ENCODE peak calls at places on chromosomes 1 and 21, in four cellular contexts. K is thyroid gland, W is stomach, H is tibial artery. M is an unnamed sample. For H3K4me1, the result is how much of the 10 kb centered on the place peaks cover.

GRCh38 chr21:15278279-15278678 is 213.5 kb upstream of the NRIP1 start:
- DNase-seq in H (no peak), K (no peak), W (no peak), M (no peak)

GRCh38 chr1:208202333-208202987 is 41.7 kb downstream of the PLXNA2 start:
- DNase-seq in H (no peak), K (no peak), W (no peak), M (no peak)

GRCh38 chr1:115478933-115479551 is 141.0 kb upstream of the NGF start:
- DNase-seq in K (peak), W (peak), H (no peak), M (no peak)

GRCh38 chr1:44973645-44974044 is 12.8 kb downstream of the EIF2B3 start:
- DNase-seq in W (no peak), K (no peak), H (no peak), M (no peak)

GRCh38 chr21:38958940-38959685 is 153.4 kb downstream of the ETS2 start:
- DNase-seq in K (no peak), H (peak), W (no peak), M (no peak)

GRCh38 chr1:66288048-66288447 is 245.9 kb upstream of the SGIP1 start:
- DNase-seq in W (no peak), H (no peak), K (no peak), M (no peak)

GRCh38 chr1:7409278-7409677 is 361.8 kb upstream of the VAMP3 start:
- DNase-seq in K (no peak), H (no peak), W (peak), M (no peak)

GRCh38 chr1:58922302-58923089 is 138.6 kb upstream of the JUN start:
- DNase-seq in H (peak), W (peak), K (peak), M (no peak)

GRCh38 chr1:172360960-172361359 is 59.5 kb upstream of the C1orf105 start:
- DNase-seq in H (no peak), W (no peak), K (no peak), M (no peak)

GRCh38 chr1:110719908-110720307 is 45.2 kb upstream of the KCNA3 start:
- DNase-seq in W (no peak), H (no peak), K (no peak), M (no peak)

GRCh38 chr1:96445296-96445695 is 276.3 kb upstream of the PTBP2 start:
- DNase-seq in H (no peak), K (no peak), W (no peak), M (no peak)

GRCh38 chr21:39127506-39127905 is 55.7 kb downstream of the PSMG1 start:
- DNase-seq in K (no peak), H (no peak), W (no peak), M (no peak)

GRCh38 chr1:230233786-230234185 is 166.7 kb downstream of the GALNT2 start:
- DNase-seq in H (no peak), W (no peak), K (no peak), M (no peak)

GRCh38 chr1:63199666-63200065 is 122.7 kb upstream of the FOXD3 start:
- DNase-seq in H (no peak), W (no peak), K (no peak), M (no peak)

GRCh38 chr1:13930151-13930550 is 230.2 kb downstream of the PRDM2 start:
- DNase-seq in H (no peak), K (peak), W (no peak), M (no peak)

GRCh38 chr1:216826629-216827028 is 103.4 kb upstream of the ESRRG start:
- DNase-seq in H (no peak), K (no peak), W (no peak), M (no peak)

GRCh38 chr1:93735722-93736121 is 54.1 kb upstream of the BCAR3 start:
- DNase-seq in W (no peak), K (no peak), H (no peak), M (no peak)

GRCh38 chr1:906532-907420 is 16.9 kb upstream of the SAMD11 start:
- DNase-seq in H (peak), W (peak), K (peak), M (no peak)

GRCh38 chr1:176717052-176717754 is 254.2 kb downstream of the PAPPA2 start:
- DNase-seq in K (no peak), H (no peak), W (no peak), M (no peak)

GRCh38 chr1:43537423-43538142 is 6.9 kb downstream of the PTPRF start:
- DNase-seq in K (peak), W (peak), H (no peak), M (no peak)

GRCh38 chr1:9373614-9374013 is 80.9 kb downstream of the SPSB1 start:
- DNase-seq in W (no peak), K (no peak), H (no peak), M (no peak)

GRCh38 chr1:31614538-31615005 is 2.9 kb upstream of the HCRTR1 start:
- DNase-seq in W (no peak), H (peak), K (no peak), M (no peak)

GRCh38 chr21:34874689-34875513 is 174.2 kb downstream of the RUNX1 start:
- DNase-seq in W (no peak), K (no peak), H (no peak), M (no peak)

GRCh38 chr1:154809436-154810413 is 60.4 kb downstream of the KCNN3 start:
- DNase-seq in H (peak), K (no peak), W (no peak), M (no peak)

GRCh38 chr1:65069186-65069585 is 78.8 kb upstream of the AK4 start:
- DNase-seq in H (no peak), W (no peak), K (no peak), M (no peak)

GRCh38 chr1:180698580-180698979 is 66.8 kb downstream of the XPR1 start:
- DNase-seq in H (no peak), K (no peak), W (no peak), M (no peak)

GRCh38 chr1:170494369-170494768 is 37.6 kb upstream of the GORAB start:
- DNase-seq in W (no peak), H (no peak), K (no peak), M (no peak)

GRCh38 chr1:116389013-116389412 is 16.0 kb downstream of the ATP1A1 start:
- DNase-seq in W (peak), K (peak), H (no peak), M (no peak)

GRCh38 chr1:150537732-150538684 is 11.2 kb upstream of the ADAMTSL4 start:
- DNase-seq in W (no peak), K (no peak), H (no peak), M (no peak)

GRCh38 chr1:22921452-22922126 is 51.1 kb downstream of the LACTBL1 start:
- DNase-seq in W (no peak), K (no peak), H (no peak), M (no peak)

GRCh38 chr1:184974086-184974836 is at the start of gene NIBAN1:
- DNase-seq in K (peak), H (peak), W (peak), M (peak)

GRCh38 chr1:25450894-25451293 is 20.2 kb downstream of the MACO1 start:
- DNase-seq in H (no peak), K (no peak), W (no peak), M (no peak)

GRCh38 chr1:19654886-19655717 is 9.6 kb upstream of the HTR6 start:
- DNase-seq in H (no peak), K (peak), W (no peak), M (no peak)

GRCh38 chr1:115266729-115267421 is 71.2 kb downstream of the NGF start:
- DNase-seq in W (no peak), K (no peak), H (no peak), M (no peak)

GRCh38 chr1:166875734-166876539 is at the start of gene TADA1:
- DNase-seq in H (peak), W (peak), K (peak), M (peak)
- TF ChIP-seq CTCF in H (no peak), W (no peak), K (peak), M (peak)

DNA sequence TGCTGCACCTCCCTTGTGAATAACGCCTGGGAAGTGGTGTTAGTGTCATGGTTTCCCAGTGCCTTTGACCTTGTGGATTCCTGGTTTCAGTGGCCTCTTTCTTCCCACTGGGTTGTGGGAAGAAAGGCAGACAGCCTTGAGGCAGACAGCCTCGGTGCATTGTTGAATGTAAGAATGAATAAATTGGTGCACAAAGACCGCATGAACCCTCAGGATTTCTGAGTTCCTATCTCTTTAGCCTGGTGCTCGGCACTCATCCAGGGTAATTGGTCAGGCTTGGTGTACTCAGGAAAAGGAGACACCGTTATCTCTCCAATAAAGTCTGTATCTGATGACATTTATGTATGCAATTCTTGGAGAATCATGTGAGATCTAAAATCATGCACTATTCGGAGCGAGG is 5.1 kb downstream of the ZNF362 start:
- DNase-seq in H (no peak), K (no peak), W (no peak), M (no peak)
- H3K4me1 ChIP-seq in H (half or more), K (half or more), W (under half), M (half or more)

GRCh38 chr1:178094752-178095645 is 1.1 kb downstream of the RASAL2 start:
- DNase-seq in W (no peak), K (no peak), H (no peak), M (no peak)

GRCh38 chr1:178096421-178096820 is 2.5 kb downstream of the RASAL2 start:
- DNase-seq in K (no peak), W (no peak), H (no peak), M (no peak)

GRCh38 chr1:178093150-178093957 is 550 bp upstream of the RASAL2 start:
- DNase-seq in W (peak), K (peak), H (peak), M (peak)

GRCh38 chr1:178091986-178092745 is 1.7 kb upstream of the RASAL2 start:
- DNase-seq in W (no peak), H (no peak), K (no peak), M (no peak)

GRCh38 chr1:178093958-178094751 is at the start of gene RASAL2:
- DNase-seq in H (peak), K (peak), W (peak), M (peak)
- TF ChIP-seq CTCF in H (no peak), K (no peak), W (no peak), M (no peak)

DNA sequence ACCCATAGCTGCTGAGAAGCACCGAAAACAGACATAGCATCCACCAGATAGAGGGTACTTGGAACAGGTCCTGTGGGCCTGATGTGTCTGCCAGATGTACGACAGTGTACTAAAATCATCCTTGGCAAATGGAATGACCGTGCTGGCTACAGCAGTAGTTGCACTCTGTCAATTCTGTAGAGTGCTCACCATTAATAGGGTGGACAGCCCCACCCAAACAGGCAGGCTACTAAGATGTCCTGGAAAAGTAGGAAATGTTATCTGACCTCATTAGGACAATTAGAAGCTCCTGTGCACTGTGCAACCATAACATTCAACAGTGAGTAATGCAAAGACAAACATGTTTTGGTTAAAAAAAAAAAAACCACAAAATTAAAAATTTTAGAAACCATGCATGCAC is 106.2 kb downstream of the PTPN14 start:
- DNase-seq in H (no peak), W (no peak), K (no peak), M (no peak)
- H3K4me1 ChIP-seq in H (under half), W (under half), K (under half), M (under half)

GRCh38 chr1:160763993-160764392 is 24.9 kb downstream of the SLAMF7 start:
- DNase-seq in K (no peak), W (no peak), H (no peak), M (no peak)

GRCh38 chr1:160767417-160768294 is 28.3 kb upstream of the LY9 start:
- DNase-seq in K (no peak), H (no peak), W (no peak), M (no peak)

GRCh38 chr1:160773088-160773487 is 22.9 kb upstream of the LY9 start:
- DNase-seq in K (no peak), H (no peak), W (no peak), M (no peak)

GRCh38 chr1:160768295-160768657 is 27.7 kb upstream of the LY9 start:
- DNase-seq in K (peak), W (peak), H (no peak), M (no peak)
- TF ChIP-seq CTCF in K (peak), W (peak), H (no peak), M (peak)

GRCh38 chr1:12144236-12144635 is 22.6 kb upstream of the TNFRSF1B start:
- DNase-seq in W (no peak), K (no peak), H (no peak), M (no peak)
- H3K4me1 ChIP-seq in W (under half), K (half or more), H (under half), M (under half)

DNA sequence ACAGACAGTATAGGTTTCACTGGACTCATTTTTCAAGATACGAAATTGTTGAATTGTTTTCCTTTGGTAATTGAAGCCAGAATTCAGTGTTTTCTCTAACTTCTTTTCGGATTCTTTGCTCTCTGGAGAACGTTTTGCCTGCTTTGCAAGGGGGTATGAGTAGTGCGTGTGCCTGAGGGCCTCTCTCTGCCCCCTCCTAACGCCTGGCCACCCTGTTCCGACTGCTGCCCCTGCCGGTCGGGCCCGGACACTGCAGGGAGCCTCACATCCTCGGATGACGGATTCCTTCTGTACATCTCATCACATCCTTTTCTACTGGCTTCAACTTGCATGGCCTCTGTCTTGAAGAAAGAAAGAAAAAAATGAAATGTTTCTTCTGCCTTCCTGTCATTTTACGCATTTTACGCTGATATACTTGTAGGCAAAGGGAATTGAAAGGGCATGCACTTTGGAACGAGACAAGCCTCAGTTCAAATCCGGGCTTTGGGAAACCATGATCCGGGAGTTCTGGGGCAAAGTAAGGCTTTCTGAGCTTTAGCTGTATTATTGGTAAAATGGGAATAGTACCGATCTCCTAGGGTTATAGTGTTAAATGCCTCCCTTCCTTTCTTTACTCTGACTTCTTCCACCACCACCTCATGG is 65.1 kb downstream of the DISC1 start:
- DNase-seq in K (peak), H (no peak), W (no peak), M (peak)
- TF ChIP-seq CTCF in K (peak), H (peak), W (no peak), M (peak)

GRCh38 chr1:86489242-86489878 is 20.6 kb downstream of the CLCA1 start:
- DNase-seq in K (no peak), H (no peak), W (no peak), M (no peak)
- H3K4me1 ChIP-seq in K (under half), H (under half), W (under half), M (under half)

GRCh38 chr1:69702085-69702484 is 134.4 kb downstream of the LRRC7 start:
- DNase-seq in H (no peak), K (no peak), W (no peak), M (no peak)

GRCh38 chr1:69697343-69697742 is 129.6 kb downstream of the LRRC7 start:
- DNase-seq in H (no peak), K (no peak), W (no peak), M (no peak)

GRCh38 chr1:69706473-69706872 is 138.8 kb downstream of the LRRC7 start:
- DNase-seq in K (no peak), W (no peak), H (no peak), M (no peak)

GRCh38 chr1:69700770-69701169 is 133.0 kb downstream of the LRRC7 start:
- DNase-seq in K (peak), H (no peak), W (no peak), M (no peak)
- TF ChIP-seq CTCF in K (no peak), H (no peak), W (no peak), M (no peak)

M was measured in tibial nerve.